ENCODE peak calls at places on chromosomes 5 and 9, in four cellular contexts. E is brain microvascular endothelial cell, D is cardiac muscle cell, T is body of pancreas. A is an unnamed sample. For H3K27me3, the result is how much of the 10 kb centered on the place peaks cover.

GRCh38 chr5:10563940-10564837 is at the start of gene ANKRD33B:
- DNase-seq in D (peak), E (peak), T (peak), A (peak)

GRCh38 chr5:134111741-134112647 is 2.5 kb upstream of the TCF7 start:
- DNase-seq in T (no peak), E (peak), D (no peak), A (peak)

GRCh38 chr9:130444565-130445221 is at the start of gene ASS1:
- DNase-seq in D (peak), E (no peak), T (peak), A (peak)

GRCh38 chr5:65076251-65076869 is 307.6 kb downstream of the CWC27 start:
- DNase-seq in E (peak), D (peak), T (peak), A (peak)

GRCh38 chr5:150085950-150086715 is at the start of gene CSF1R:
- DNase-seq in D (no peak), E (no peak), T (no peak), A (no peak)

GRCh38 chr9:5099466-5099865 is 86.0 kb downstream of the INSL6 start:
- DNase-seq in D (no peak), T (no peak), E (no peak), A (no peak)

GRCh38 chr9:137878957-137879555 is 1.5 kb downstream of the CACNA1B start:
- DNase-seq in D (no peak), T (no peak), E (no peak), A (no peak)

GRCh38 chr5:140795259-140795641 is 598 bp downstream of the PCDHA2 start:
- DNase-seq in E (no peak), T (no peak), D (peak), A (peak)

GRCh38 chr9:27791311-27791710 is 218.0 kb upstream of the C9orf72 start:
- DNase-seq in T (no peak), E (peak), D (no peak), A (no peak)

GRCh38 chr5:36528588-36528987 is 77.8 kb upstream of the SLC1A3 start:
- DNase-seq in E (no peak), D (no peak), T (no peak), A (no peak)

GRCh38 chr5:176888865-176889165 is 10.3 kb downstream of the HK3 start:
- DNase-seq in E (no peak), D (no peak), T (no peak), A (no peak)

GRCh38 chr5:61625682-61626620 is 293.9 kb downstream of the ZSWIM6 start:
- DNase-seq in T (peak), E (no peak), D (peak), A (peak)

GRCh38 chr5:79577693-79578092 is 34.5 kb upstream of the TENT2 start:
- DNase-seq in E (no peak), T (no peak), D (no peak), A (no peak)

GRCh38 chr5:119123280-119123679 is 52.4 kb downstream of the DMXL1 start:
- DNase-seq in T (no peak), E (no peak), D (no peak), A (no peak)

GRCh38 chr9:89814340-89815040 is 209.7 kb downstream of the GADD45G start:
- DNase-seq in D (no peak), T (no peak), E (peak), A (no peak)

GRCh38 chr5:172533399-172534228 is 79.3 kb upstream of the SH3PXD2B start:
- DNase-seq in T (no peak), E (no peak), D (no peak), A (peak)

GRCh38 chr5:173972844-173973613 is 15.9 kb upstream of the C5orf47 start:
- DNase-seq in E (peak), D (peak), T (peak), A (peak)

GRCh38 chr5:112604741-112605390 is 132.8 kb upstream of the APC start:
- DNase-seq in D (peak), E (no peak), T (no peak), A (no peak)

GRCh38 chr5:181173420-181174342 is 26.3 kb downstream of the OR2V2 start:
- DNase-seq in T (no peak), E (peak), D (no peak), A (no peak)

GRCh38 chr5:163535290-163535689 is 29.9 kb downstream of the MAT2B start:
- DNase-seq in E (no peak), T (no peak), D (no peak), A (no peak)

GRCh38 chr5:4551034-4551433 is 589.1 kb upstream of the ADAMTS16 start:
- DNase-seq in D (no peak), T (no peak), E (no peak), A (no peak)

GRCh38 chr5:15500326-15500958 is 462 bp downstream of the FBXL7 start:
- DNase-seq in E (peak), T (peak), D (peak), A (peak)

GRCh38 chr9:116479967-116480366 is 207.1 kb upstream of the TRIM32 start:
- DNase-seq in E (no peak), D (no peak), T (no peak), A (no peak)

GRCh38 chr5:119327018-119327417 is 28.8 kb upstream of the TNFAIP8 start:
- DNase-seq in T (no peak), D (no peak), E (no peak), A (no peak)

GRCh38 chr5:312845-313244 is 8.7 kb upstream of the AHRR start:
- DNase-seq in T (no peak), D (no peak), E (no peak), A (no peak)

GRCh38 chr9:136576269-136576626 is 30.4 kb upstream of the NOTCH1 start:
- DNase-seq in T (peak), E (no peak), D (no peak), A (peak)

GRCh38 chr5:139150359-139150999 is 47.7 kb downstream of the SIL1 start:
- DNase-seq in D (no peak), T (no peak), E (no peak), A (no peak)

GRCh38 chr5:3059488-3059887 is 308.0 kb upstream of the IRX2 start:
- DNase-seq in E (no peak), T (no peak), D (no peak), A (no peak)
- H3K27me3 ChIP-seq in E (under half), T (under half), D (under half), A (under half)

GRCh38 chr5:2044041-2044440 is 161.3 kb upstream of the IRX4 start:
- DNase-seq in T (no peak), E (no peak), D (no peak), A (no peak)
- H3K27me3 ChIP-seq in T (under half), E (under half), D (under half), A (under half)

GRCh38 chr5:59813761-59814562 is 79.6 kb downstream of the PDE4D start:
- DNase-seq in E (peak), T (no peak), D (peak), A (peak)

GRCh38 chr5:59817536-59817935 is 76.0 kb downstream of the PDE4D start:
- DNase-seq in D (no peak), T (no peak), E (no peak), A (no peak)

GRCh38 chr5:59819806-59820205 is 73.7 kb downstream of the PDE4D start:
- DNase-seq in T (no peak), D (no peak), E (peak), A (no peak)

GRCh38 chr5:59814563-59814872 is 79.0 kb downstream of the PDE4D start:
- DNase-seq in D (no peak), T (no peak), E (no peak), A (no peak)

DNA sequence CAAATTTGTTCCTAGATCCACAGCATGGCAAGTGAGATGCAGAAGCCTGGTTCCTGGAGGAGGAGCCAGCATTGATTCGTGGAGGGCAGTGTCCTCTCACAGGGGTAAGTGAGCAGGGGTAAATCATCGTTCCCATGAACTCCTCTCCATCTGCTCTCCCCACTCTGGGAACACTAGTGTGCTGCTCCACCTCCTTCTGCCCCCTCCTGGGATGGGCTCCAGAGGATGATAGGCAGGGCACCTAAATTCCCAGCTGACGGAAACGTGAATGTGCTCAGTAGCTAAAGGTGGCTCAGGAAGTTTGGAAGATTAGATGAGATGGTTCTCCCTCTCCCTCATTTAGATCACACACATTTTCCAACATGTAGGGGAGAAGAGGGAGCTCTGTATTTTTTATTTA is 76.6 kb downstream of the PDE4D start:
- DNase-seq in E (no peak), D (no peak), T (no peak), A (no peak)
- H3K27me3 ChIP-seq in E (under half), D (under half), T (under half), A (under half)

DNA sequence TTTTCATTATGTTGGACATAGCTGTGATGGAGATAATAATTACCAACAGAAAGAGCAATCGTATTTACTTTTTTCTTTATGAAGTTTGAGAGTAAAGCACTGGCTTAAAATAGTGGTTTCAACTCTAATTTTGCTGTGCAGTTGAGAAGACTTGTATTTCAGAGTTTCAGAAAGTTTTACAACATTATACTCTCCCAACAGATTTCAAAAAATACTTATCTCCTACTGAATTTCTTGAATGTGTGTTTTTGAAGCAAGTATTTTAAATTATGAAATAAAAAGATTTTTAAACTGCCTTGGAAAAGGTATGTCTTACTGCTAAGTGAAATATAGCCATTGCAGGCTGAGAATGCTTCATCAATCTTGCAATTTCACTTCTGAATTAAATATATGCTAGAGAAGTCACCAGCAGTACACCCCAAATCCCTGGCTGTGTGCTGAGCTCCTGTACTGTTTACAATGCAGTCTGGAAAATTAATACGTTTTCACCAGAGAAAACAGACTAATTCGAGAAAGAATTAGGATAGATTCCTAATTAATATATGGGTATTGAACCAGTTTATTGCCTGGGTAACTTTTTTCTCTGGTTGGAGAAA is 3.0 kb downstream of the PRDM6 start:
- DNase-seq in D (no peak), E (no peak), T (no peak), A (no peak)
- H3K27me3 ChIP-seq in D (half or more), E (half or more), T (under half), A (half or more)

GRCh38 chr9:133200631-133201030 is 8.4 kb downstream of the OBP2B start:
- DNase-seq in E (no peak), T (no peak), D (no peak), A (no peak)
- H3K27me3 ChIP-seq in E (under half), T (under half), D (under half), A (under half)

DNA sequence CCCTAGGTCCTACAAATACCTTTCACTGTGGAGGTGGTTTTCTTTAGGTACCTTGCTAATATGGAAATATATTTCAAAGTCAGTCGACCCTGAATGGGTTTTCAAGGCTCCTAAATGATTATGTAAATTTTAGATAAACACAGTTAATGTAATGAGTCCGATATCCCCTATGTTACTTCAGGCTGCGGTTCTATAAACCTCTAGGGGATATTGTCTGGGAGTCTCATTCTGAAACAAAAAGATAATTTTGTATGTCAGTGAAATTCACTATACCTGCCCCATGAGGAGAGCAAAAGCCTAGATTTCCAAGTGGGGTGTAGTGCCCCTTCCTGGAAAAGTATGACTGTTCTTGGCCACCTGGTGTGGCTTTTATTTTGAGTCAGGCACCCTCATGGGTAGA is 377.3 kb downstream of the ICE1 start:
- DNase-seq in E (no peak), D (no peak), T (no peak), A (no peak)
- H3K27me3 ChIP-seq in E (under half), D (under half), T (under half), A (under half)

GRCh38 chr5:52989781-52990530 is 804 bp downstream of the ITGA2 start:
- DNase-seq in D (peak), T (peak), E (peak), A (peak)
- H3K27me3 ChIP-seq in D (half or more), T (under half), E (under half), A (under half)

GRCh38 chr9:126664893-126665695 is 51.4 kb downstream of the LMX1B start:
- DNase-seq in D (peak), E (no peak), T (no peak), A (peak)

GRCh38 chr9:126665696-126666035 is 51.9 kb downstream of the LMX1B start:
- DNase-seq in D (no peak), E (no peak), T (no peak), A (no peak)

GRCh38 chr9:126661122-126661520 is 47.4 kb downstream of the LMX1B start:
- DNase-seq in T (no peak), D (no peak), E (no peak), A (no peak)

GRCh38 chr9:126661521-126662251 is 48.0 kb downstream of the LMX1B start:
- DNase-seq in D (no peak), T (peak), E (no peak), A (no peak)

DNA sequence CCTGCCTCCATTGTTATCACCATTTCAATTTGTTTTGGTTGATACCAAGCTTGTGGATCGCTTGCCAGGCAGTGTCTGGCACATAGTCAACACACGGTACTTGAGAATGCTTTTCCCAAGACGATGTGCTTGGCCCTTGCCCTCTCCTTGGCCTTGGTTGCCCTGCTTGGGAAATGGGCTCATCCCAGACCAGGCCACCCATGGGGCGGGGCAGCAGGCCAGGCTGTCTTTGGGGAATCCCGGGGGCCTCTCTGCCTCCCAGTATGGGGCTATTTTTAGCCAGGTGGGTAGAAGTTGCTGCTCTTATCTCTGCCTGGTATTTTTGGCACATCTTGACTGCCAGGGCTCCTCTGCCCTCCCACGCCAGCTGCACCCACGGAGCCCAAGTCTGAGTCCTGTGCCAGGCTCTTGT is 49.9 kb downstream of the LMX1B start:
- DNase-seq in T (peak), D (no peak), E (no peak), A (no peak)
- H3K27me3 ChIP-seq in T (under half), D (under half), E (under half), A (half or more)

GRCh38 chr9:80932181-80932580 is 757.2 kb downstream of the TLE1 start:
- DNase-seq in D (no peak), E (peak), T (no peak), A (no peak)

GRCh38 chr9:80937646-80938045 is 751.7 kb downstream of the TLE1 start:
- DNase-seq in D (no peak), T (no peak), E (no peak), A (no peak)

GRCh38 chr9:80931163-80931562 is 758.2 kb downstream of the TLE1 start:
- DNase-seq in T (no peak), E (no peak), D (no peak), A (no peak)

GRCh38 chr9:80928697-80929096 is 760.6 kb downstream of the TLE1 start:
- DNase-seq in E (no peak), T (no peak), D (no peak), A (peak)

DNA sequence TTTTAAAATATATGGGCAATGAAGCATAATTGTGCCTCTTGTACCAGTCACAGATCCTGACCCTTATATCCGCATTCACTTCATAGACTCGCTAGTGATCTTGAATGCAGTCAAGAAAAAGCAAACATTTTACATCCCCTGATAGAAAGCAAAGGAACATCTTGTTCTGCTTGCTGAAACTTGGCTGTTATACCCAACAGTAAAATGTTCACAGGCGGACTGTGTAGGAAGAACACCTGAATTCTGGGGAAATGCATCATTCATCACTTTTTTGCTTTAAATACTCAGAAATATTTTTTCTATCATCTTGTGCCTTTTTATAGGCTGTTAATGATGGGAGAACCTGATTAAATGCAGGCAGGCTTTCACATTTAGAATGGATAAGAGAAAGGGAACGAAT is 756.4 kb downstream of the TLE1 start:
- DNase-seq in D (no peak), E (no peak), T (no peak), A (no peak)
- H3K27me3 ChIP-seq in D (under half), E (under half), T (under half), A (under half)